ENCODE peak calls at places on chromosomes 11 and 22, in nine cellular contexts. One of them, this sample, is unnamed. For H3K4me1, the result is how much of the 10 kb centered on the place peaks cover.

GRCh38 chr11:76250520-76251222 is 44.4 kb upstream of the WNT11 start:
- DNase-seq in pancreas: no peak
- DNase-seq in CD8-positive, alpha-beta memory T cell: no peak
- DNase-seq in IMR-90: no peak
- DNase-seq in left ventricle myocardium inferior: no peak
- DNase-seq in Karpas-422: peak
- DNase-seq in neuronal stem cell: no peak
- DNase-seq in left lung: no peak
- DNase-seq in lower lobe of right lung: no peak
- DNase-seq in this sample: peak

GRCh38 chr11:2086239-2087040 is 52.7 kb downstream of the IGF2 start:
- DNase-seq in left ventricle myocardium inferior: no peak
- DNase-seq in neuronal stem cell: no peak
- DNase-seq in IMR-90: no peak
- DNase-seq in pancreas: no peak
- DNase-seq in Karpas-422: peak
- DNase-seq in lower lobe of right lung: peak
- DNase-seq in CD8-positive, alpha-beta memory T cell: no peak
- DNase-seq in left lung: peak
- DNase-seq in this sample: peak

GRCh38 chr22:39219071-39220050 is 25.4 kb downstream of the PDGFB start:
- DNase-seq in left lung: peak
- DNase-seq in IMR-90: no peak
- DNase-seq in pancreas: no peak
- DNase-seq in left ventricle myocardium inferior: no peak
- DNase-seq in CD8-positive, alpha-beta memory T cell: no peak
- DNase-seq in neuronal stem cell: no peak
- DNase-seq in Karpas-422: peak
- DNase-seq in lower lobe of right lung: peak
- DNase-seq in this sample: no peak

GRCh38 chr11:120514541-120515121 is 3.1 kb downstream of the GRIK4 start:
- DNase-seq in pancreas: no peak
- DNase-seq in IMR-90: no peak
- DNase-seq in left lung: peak
- DNase-seq in Karpas-422: no peak
- DNase-seq in CD8-positive, alpha-beta memory T cell: no peak
- DNase-seq in left ventricle myocardium inferior: no peak
- DNase-seq in lower lobe of right lung: peak
- DNase-seq in neuronal stem cell: no peak
- DNase-seq in this sample: no peak

GRCh38 chr11:118622376-118623290 is 15.2 kb downstream of the PHLDB1 start:
- DNase-seq in left ventricle myocardium inferior: peak
- DNase-seq in neuronal stem cell: no peak
- DNase-seq in left lung: peak
- DNase-seq in pancreas: peak
- DNase-seq in CD8-positive, alpha-beta memory T cell: no peak
- DNase-seq in Karpas-422: no peak
- DNase-seq in IMR-90: peak
- DNase-seq in lower lobe of right lung: peak
- DNase-seq in this sample: peak

GRCh38 chr11:1109918-1110705 is 35.4 kb downstream of the MUC2 start:
- DNase-seq in left lung: peak
- DNase-seq in pancreas: no peak
- DNase-seq in Karpas-422: no peak
- DNase-seq in lower lobe of right lung: peak
- DNase-seq in left ventricle myocardium inferior: peak
- DNase-seq in IMR-90: no peak
- DNase-seq in neuronal stem cell: no peak
- DNase-seq in CD8-positive, alpha-beta memory T cell: no peak
- DNase-seq in this sample: peak

GRCh38 chr11:128222245-128222959 is 365.0 kb downstream of the ETS1 start:
- DNase-seq in IMR-90: peak
- DNase-seq in Karpas-422: no peak
- DNase-seq in left ventricle myocardium inferior: no peak
- DNase-seq in pancreas: no peak
- DNase-seq in neuronal stem cell: no peak
- DNase-seq in lower lobe of right lung: no peak
- DNase-seq in left lung: no peak
- DNase-seq in CD8-positive, alpha-beta memory T cell: no peak
- DNase-seq in this sample: no peak

GRCh38 chr11:2892215-2893020 is 6.8 kb upstream of the CDKN1C start:
- DNase-seq in lower lobe of right lung: peak
- DNase-seq in pancreas: peak
- DNase-seq in left ventricle myocardium inferior: peak
- DNase-seq in Karpas-422: peak
- DNase-seq in CD8-positive, alpha-beta memory T cell: peak
- DNase-seq in IMR-90: peak
- DNase-seq in neuronal stem cell: peak
- DNase-seq in left lung: no peak
- DNase-seq in this sample: no peak

GRCh38 chr11:88484873-88485621 is 147.5 kb upstream of the CTSC start:
- DNase-seq in IMR-90: peak
- DNase-seq in pancreas: peak
- DNase-seq in CD8-positive, alpha-beta memory T cell: peak
- DNase-seq in lower lobe of right lung: peak
- DNase-seq in neuronal stem cell: no peak
- DNase-seq in left ventricle myocardium inferior: no peak
- DNase-seq in Karpas-422: peak
- DNase-seq in left lung: peak
- DNase-seq in this sample: no peak

GRCh38 chr22:37973271-37974170 is 10.8 kb downstream of the SOX10 start:
- DNase-seq in CD8-positive, alpha-beta memory T cell: no peak
- DNase-seq in pancreas: no peak
- DNase-seq in IMR-90: no peak
- DNase-seq in Karpas-422: no peak
- DNase-seq in neuronal stem cell: no peak
- DNase-seq in left ventricle myocardium inferior: no peak
- DNase-seq in lower lobe of right lung: no peak
- DNase-seq in left lung: peak
- DNase-seq in this sample: no peak

GRCh38 chr11:34411786-34412185 is 26.9 kb upstream of the CAT start:
- DNase-seq in IMR-90: no peak
- DNase-seq in neuronal stem cell: no peak
- DNase-seq in left lung: no peak
- DNase-seq in lower lobe of right lung: no peak
- DNase-seq in Karpas-422: no peak
- DNase-seq in pancreas: no peak
- DNase-seq in left ventricle myocardium inferior: no peak
- DNase-seq in CD8-positive, alpha-beta memory T cell: no peak
- DNase-seq in this sample: no peak

GRCh38 chr22:23169032-23169384 is 11.3 kb upstream of the BCR start:
- DNase-seq in CD8-positive, alpha-beta memory T cell: no peak
- DNase-seq in Karpas-422: no peak
- DNase-seq in left lung: peak
- DNase-seq in lower lobe of right lung: no peak
- DNase-seq in neuronal stem cell: no peak
- DNase-seq in IMR-90: no peak
- DNase-seq in pancreas: no peak
- DNase-seq in left ventricle myocardium inferior: no peak
- DNase-seq in this sample: no peak

GRCh38 chr11:61545341-61545740 is 35.5 kb downstream of the SYT7 start:
- DNase-seq in left ventricle myocardium inferior: no peak
- DNase-seq in Karpas-422: peak
- DNase-seq in IMR-90: no peak
- DNase-seq in left lung: no peak
- DNase-seq in neuronal stem cell: no peak
- DNase-seq in lower lobe of right lung: no peak
- DNase-seq in CD8-positive, alpha-beta memory T cell: no peak
- DNase-seq in pancreas: no peak
- DNase-seq in this sample: no peak

GRCh38 chr11:77515483-77515882 is 41.6 kb upstream of the PAK1 start:
- DNase-seq in neuronal stem cell: no peak
- DNase-seq in CD8-positive, alpha-beta memory T cell: no peak
- DNase-seq in left lung: no peak
- DNase-seq in pancreas: no peak
- DNase-seq in lower lobe of right lung: no peak
- DNase-seq in left ventricle myocardium inferior: no peak
- DNase-seq in Karpas-422: no peak
- DNase-seq in IMR-90: no peak
- DNase-seq in this sample: no peak

GRCh38 chr11:10457901-10458300 is 2.8 kb downstream of the AMPD3 start:
- DNase-seq in neuronal stem cell: no peak
- DNase-seq in IMR-90: no peak
- DNase-seq in Karpas-422: no peak
- DNase-seq in CD8-positive, alpha-beta memory T cell: no peak
- DNase-seq in lower lobe of right lung: no peak
- DNase-seq in pancreas: no peak
- DNase-seq in left ventricle myocardium inferior: no peak
- DNase-seq in left lung: no peak
- DNase-seq in this sample: no peak
- H3K27ac ChIP-seq in neuronal stem cell: no peak
- H3K27ac ChIP-seq in IMR-90: no peak
- H3K27ac ChIP-seq in Karpas-422: no peak
- H3K27ac ChIP-seq in CD8-positive, alpha-beta memory T cell: no peak
- H3K27ac ChIP-seq in lower lobe of right lung: no peak
- H3K27ac ChIP-seq in pancreas: no peak
- H3K27ac ChIP-seq in left ventricle myocardium inferior: no peak
- H3K27ac ChIP-seq in left lung: peak
- H3K27ac ChIP-seq in this sample: no peak

DNA sequence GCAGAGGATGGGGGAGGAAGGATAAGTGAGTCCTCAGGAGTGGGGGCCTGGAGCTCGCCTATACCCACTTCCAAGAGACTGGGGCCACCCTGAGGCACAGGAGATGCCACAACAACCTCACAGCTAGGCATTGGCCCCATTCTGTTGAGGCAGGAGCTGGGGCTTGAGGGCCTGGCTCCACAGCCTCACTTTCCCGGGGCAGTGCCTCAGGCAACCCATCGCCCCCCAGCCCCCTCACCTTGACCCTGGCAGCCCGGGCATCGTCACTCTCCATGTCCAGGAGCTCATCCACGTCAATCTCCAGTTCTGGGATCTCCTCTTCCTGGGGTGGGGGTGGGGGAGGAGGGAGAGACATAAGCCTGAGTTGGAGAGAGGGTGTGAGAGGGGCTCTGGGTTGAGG is 1.8 kb downstream of the PPP1R14B start:
- DNase-seq in pancreas: no peak
- DNase-seq in left lung: peak
- DNase-seq in left ventricle myocardium inferior: no peak
- DNase-seq in IMR-90: no peak
- DNase-seq in CD8-positive, alpha-beta memory T cell: no peak
- DNase-seq in neuronal stem cell: no peak
- DNase-seq in lower lobe of right lung: no peak
- DNase-seq in Karpas-422: peak
- DNase-seq in this sample: no peak
- H3K4me1 ChIP-seq in pancreas: under half
- H3K4me1 ChIP-seq in left lung: half or more
- H3K4me1 ChIP-seq in left ventricle myocardium inferior: half or more
- H3K4me1 ChIP-seq in IMR-90: under half
- H3K4me1 ChIP-seq in CD8-positive, alpha-beta memory T cell: under half
- H3K4me1 ChIP-seq in neuronal stem cell: under half
- H3K4me1 ChIP-seq in lower lobe of right lung: under half
- H3K4me1 ChIP-seq in Karpas-422: half or more
- H3K4me1 ChIP-seq in this sample: under half

GRCh38 chr22:41511521-41511968 is 32.7 kb downstream of the POLR3H start:
- DNase-seq in Karpas-422: no peak
- DNase-seq in CD8-positive, alpha-beta memory T cell: no peak
- DNase-seq in left lung: no peak
- DNase-seq in pancreas: no peak
- DNase-seq in neuronal stem cell: no peak
- DNase-seq in left ventricle myocardium inferior: no peak
- DNase-seq in lower lobe of right lung: no peak
- DNase-seq in IMR-90: no peak
- DNase-seq in this sample: peak
- H3K4me3 ChIP-seq in Karpas-422: no peak
- H3K4me3 ChIP-seq in CD8-positive, alpha-beta memory T cell: no peak
- H3K4me3 ChIP-seq in left lung: no peak
- H3K4me3 ChIP-seq in pancreas: no peak
- H3K4me3 ChIP-seq in neuronal stem cell: no peak
- H3K4me3 ChIP-seq in left ventricle myocardium inferior: no peak
- H3K4me3 ChIP-seq in lower lobe of right lung: no peak
- H3K4me3 ChIP-seq in IMR-90: no peak
- H3K4me3 ChIP-seq in this sample: peak

DNA sequence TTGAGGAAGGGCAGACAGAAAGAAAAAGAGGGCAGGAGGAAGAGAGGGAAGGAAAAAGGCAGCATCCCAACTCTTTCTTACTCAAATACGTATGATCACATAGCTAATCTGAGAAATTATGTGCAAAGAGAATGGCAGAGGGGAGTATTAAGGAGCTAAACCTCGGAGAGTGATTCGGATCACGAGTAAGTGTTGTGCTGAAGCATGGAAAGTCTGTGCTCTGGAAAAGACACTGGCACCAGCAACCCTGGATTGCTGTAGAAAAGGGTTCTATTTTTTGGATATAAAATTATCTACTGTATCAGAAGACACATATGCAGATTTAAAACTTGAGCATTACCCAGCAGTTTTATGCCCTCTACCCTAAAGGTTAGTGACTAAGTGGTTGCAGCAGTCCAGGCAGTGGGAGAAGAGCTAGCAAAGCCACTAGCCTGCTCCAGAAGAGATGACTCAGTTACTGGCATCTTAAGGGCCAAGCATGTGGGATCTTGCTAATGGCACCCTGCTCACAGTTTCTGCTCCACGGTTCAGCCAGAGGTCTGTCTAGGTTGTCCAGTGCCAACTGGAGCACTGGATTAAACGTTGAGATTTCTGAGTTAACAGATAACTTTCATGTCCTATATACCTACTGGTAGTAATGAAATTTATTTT is 151.7 kb downstream of the SWAP70 start:
- DNase-seq in left lung: no peak
- DNase-seq in IMR-90: peak
- DNase-seq in neuronal stem cell: no peak
- DNase-seq in Karpas-422: no peak
- DNase-seq in left ventricle myocardium inferior: no peak
- DNase-seq in CD8-positive, alpha-beta memory T cell: no peak
- DNase-seq in pancreas: no peak
- DNase-seq in lower lobe of right lung: no peak
- DNase-seq in this sample: no peak
- H3K27ac ChIP-seq in left lung: no peak
- H3K27ac ChIP-seq in IMR-90: peak
- H3K27ac ChIP-seq in neuronal stem cell: no peak
- H3K27ac ChIP-seq in Karpas-422: no peak
- H3K27ac ChIP-seq in left ventricle myocardium inferior: no peak
- H3K27ac ChIP-seq in CD8-positive, alpha-beta memory T cell: no peak
- H3K27ac ChIP-seq in pancreas: no peak
- H3K27ac ChIP-seq in lower lobe of right lung: no peak
- H3K27ac ChIP-seq in this sample: peak

GRCh38 chr11:102241026-102241425 is 76.3 kb upstream of the BIRC3 start:
- DNase-seq in Karpas-422: peak
- DNase-seq in CD8-positive, alpha-beta memory T cell: no peak
- DNase-seq in neuronal stem cell: no peak
- DNase-seq in left ventricle myocardium inferior: no peak
- DNase-seq in IMR-90: peak
- DNase-seq in left lung: no peak
- DNase-seq in lower lobe of right lung: no peak
- DNase-seq in pancreas: no peak
- DNase-seq in this sample: no peak
- H3K4me1 ChIP-seq in Karpas-422: under half
- H3K4me1 ChIP-seq in CD8-positive, alpha-beta memory T cell: under half
- H3K4me1 ChIP-seq in neuronal stem cell: under half
- H3K4me1 ChIP-seq in left ventricle myocardium inferior: under half
- H3K4me1 ChIP-seq in IMR-90: under half
- H3K4me1 ChIP-seq in left lung: under half
- H3K4me1 ChIP-seq in lower lobe of right lung: under half
- H3K4me1 ChIP-seq in pancreas: under half
- H3K4me1 ChIP-seq in this sample: under half

DNA sequence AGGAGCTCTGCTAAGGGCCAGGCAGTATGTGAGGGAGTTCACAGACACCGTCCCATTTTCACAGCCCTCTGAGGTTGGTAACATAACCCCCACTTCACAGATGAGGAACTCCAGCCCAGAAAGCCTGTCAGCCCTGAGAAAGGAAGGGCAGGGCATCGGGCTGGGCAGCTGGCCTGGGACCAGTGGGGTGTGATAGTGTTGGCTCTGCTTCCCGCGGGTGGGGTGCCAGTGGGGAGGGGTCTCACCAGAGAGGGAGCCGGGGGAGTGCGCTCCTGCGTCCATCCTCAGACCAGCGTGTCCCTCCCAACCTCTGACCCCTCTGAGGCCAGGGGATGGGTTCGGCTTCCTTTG is 2.3 kb downstream of the TAGLN start:
- DNase-seq in lower lobe of right lung: no peak
- DNase-seq in IMR-90: no peak
- DNase-seq in left lung: peak
- DNase-seq in pancreas: peak
- DNase-seq in CD8-positive, alpha-beta memory T cell: no peak
- DNase-seq in Karpas-422: no peak
- DNase-seq in left ventricle myocardium inferior: no peak
- DNase-seq in neuronal stem cell: no peak
- DNase-seq in this sample: no peak
- H3K4me3 ChIP-seq in lower lobe of right lung: peak
- H3K4me3 ChIP-seq in IMR-90: peak
- H3K4me3 ChIP-seq in left lung: peak
- H3K4me3 ChIP-seq in pancreas: no peak
- H3K4me3 ChIP-seq in CD8-positive, alpha-beta memory T cell: no peak
- H3K4me3 ChIP-seq in Karpas-422: no peak
- H3K4me3 ChIP-seq in left ventricle myocardium inferior: peak
- H3K4me3 ChIP-seq in neuronal stem cell: no peak
- H3K4me3 ChIP-seq in this sample: peak

This sample was measured in psoas muscle.